ENCODE peak calls at places on chromosome 14, in four cellular contexts. O is natural killer cell, K is nephron progenitor cell, Z is esophagus squamous epithelium. W is an unnamed sample.

GRCh38 chr14:105442834-105443233 is 23.2 kb downstream of the MTA1 start:
- DNase-seq in Z (no peak), O (no peak), K (no peak), W (no peak)

GRCh38 chr14:92099802-92100201 is 6.6 kb downstream of the ATXN3 start:
- DNase-seq in O (no peak), Z (no peak), K (no peak), W (no peak)

GRCh38 chr14:65774041-65774440 is 361.5 kb downstream of the FUT8 start:
- DNase-seq in O (no peak), Z (no peak), K (no peak), W (no peak)

GRCh38 chr14:102573591-102574046 is 18.8 kb upstream of the RCOR1 start:
- DNase-seq in Z (no peak), O (no peak), K (no peak), W (no peak)

GRCh38 chr14:99946652-99947489 is 118.4 kb upstream of the EVL start:
- DNase-seq in O (peak), K (peak), Z (no peak), W (peak)

GRCh38 chr14:65926504-65926903 is 514.0 kb downstream of the FUT8 start:
- DNase-seq in K (no peak), O (no peak), Z (no peak), W (no peak)

GRCh38 chr14:96135285-96135684 is 69.4 kb upstream of the BDKRB2 start:
- DNase-seq in K (no peak), O (no peak), Z (no peak), W (no peak)

GRCh38 chr14:104158827-104159798 is 20.7 kb downstream of the KIF26A start:
- DNase-seq in Z (no peak), K (no peak), O (no peak), W (no peak)

GRCh38 chr14:103007555-103007954 is 49.8 kb downstream of the CDC42BPB start:
- DNase-seq in Z (no peak), O (no peak), K (no peak), W (no peak)

GRCh38 chr14:32648434-32648833 is 290.2 kb upstream of the NPAS3 start:
- DNase-seq in K (no peak), O (no peak), Z (no peak), W (no peak)

GRCh38 chr14:44369401-44370123 is 137.5 kb downstream of the FSCB start:
- DNase-seq in O (no peak), Z (no peak), K (no peak), W (no peak)
- TF ChIP-seq CTCF in O (no peak), Z (no peak), K (no peak), W (no peak)

GRCh38 chr14:94671870-94672444 is 59.8 kb downstream of the SERPINA3 start:
- DNase-seq in K (no peak), Z (no peak), O (no peak), W (no peak)
- TF ChIP-seq CTCF in K (no peak), Z (no peak), O (no peak), W (no peak)

DNA sequence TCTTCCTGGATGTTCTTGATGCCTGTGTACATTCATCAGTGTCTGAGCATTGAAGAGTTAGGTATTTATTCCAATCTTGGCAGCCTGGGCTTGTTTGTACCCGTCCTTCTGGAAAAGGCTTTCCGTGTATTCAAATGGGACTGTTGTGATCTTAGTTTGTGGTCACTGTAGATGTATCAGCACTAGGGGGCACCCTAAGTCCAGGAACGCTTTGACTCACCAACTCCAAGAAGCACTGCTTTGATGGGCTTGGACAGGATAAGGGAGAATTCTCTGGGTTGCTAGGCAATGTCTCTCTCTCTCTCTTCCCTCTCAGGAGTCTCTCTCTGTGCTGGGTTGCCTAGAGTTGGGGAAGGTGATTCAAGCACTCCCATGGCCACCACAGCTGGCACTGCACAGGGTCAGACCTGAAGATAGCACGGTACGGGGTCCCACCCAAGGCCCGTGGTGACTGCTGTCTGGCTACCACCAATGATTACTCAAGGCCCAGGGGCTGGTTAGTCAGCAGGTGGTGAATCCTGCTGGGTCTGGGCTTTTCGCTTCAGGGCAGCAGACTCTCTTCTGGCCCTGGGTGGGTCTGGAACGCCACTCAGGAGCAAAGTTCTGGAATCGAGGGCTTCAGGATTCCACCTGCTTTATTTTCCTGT is 211.1 kb upstream of the RGS6 start:
- DNase-seq in O (no peak), K (peak), Z (no peak), W (peak)
- TF ChIP-seq CTCF in O (peak), K (peak), Z (peak), W (peak)

GRCh38 chr14:75794615-75795038 is 133.6 kb downstream of the TTLL5 start:
- DNase-seq in K (no peak), O (no peak), Z (no peak), W (no peak)
- TF ChIP-seq CTCF in K (no peak), O (no peak), Z (no peak), W (no peak)

W was measured in activated CD8-positive, alpha-beta T cell treated with anti-CD3 and anti-CD28 coated beads for 36 hours.